ENCODE peak calls at places on chromosome 1, in eight cellular contexts. One of them, this sample, is unnamed.

GRCh38 chr1:9929431-9930385 is 13.5 kb downstream of the LZIC start:
- DNase-seq in astrocyte: no peak
- DNase-seq in cardiac fibroblast: no peak
- DNase-seq in RWPE1: no peak
- DNase-seq in astrocyte of the spinal cord: no peak
- DNase-seq in tibial artery: peak
- DNase-seq in lower leg skin: peak
- DNase-seq in endothelial cell: peak
- DNase-seq in this sample: no peak

GRCh38 chr1:89721351-89721750 is 88.4 kb downstream of the LRRC8C start:
- DNase-seq in tibial artery: no peak
- DNase-seq in endothelial cell: no peak
- DNase-seq in lower leg skin: no peak
- DNase-seq in astrocyte: peak
- DNase-seq in RWPE1: peak
- DNase-seq in cardiac fibroblast: peak
- DNase-seq in astrocyte of the spinal cord: peak
- DNase-seq in this sample: no peak

GRCh38 chr1:223046011-223046410 is 97.0 kb downstream of the TLR5 start:
- DNase-seq in lower leg skin: no peak
- DNase-seq in cardiac fibroblast: no peak
- DNase-seq in endothelial cell: no peak
- DNase-seq in tibial artery: no peak
- DNase-seq in RWPE1: no peak
- DNase-seq in astrocyte: no peak
- DNase-seq in astrocyte of the spinal cord: no peak
- DNase-seq in this sample: no peak

GRCh38 chr1:7293702-7294630 is 477.1 kb upstream of the VAMP3 start:
- DNase-seq in RWPE1: no peak
- DNase-seq in lower leg skin: peak
- DNase-seq in astrocyte of the spinal cord: no peak
- DNase-seq in astrocyte: no peak
- DNase-seq in endothelial cell: no peak
- DNase-seq in cardiac fibroblast: no peak
- DNase-seq in tibial artery: no peak
- DNase-seq in this sample: peak

GRCh38 chr1:74767490-74767889 is 34.5 kb downstream of the TYW3 start:
- DNase-seq in cardiac fibroblast: peak
- DNase-seq in RWPE1: peak
- DNase-seq in endothelial cell: peak
- DNase-seq in astrocyte of the spinal cord: no peak
- DNase-seq in lower leg skin: no peak
- DNase-seq in astrocyte: no peak
- DNase-seq in tibial artery: no peak
- DNase-seq in this sample: no peak

GRCh38 chr1:37931148-37931492 is 15.7 kb downstream of the INPP5B start:
- DNase-seq in cardiac fibroblast: no peak
- DNase-seq in astrocyte of the spinal cord: no peak
- DNase-seq in lower leg skin: no peak
- DNase-seq in astrocyte: no peak
- DNase-seq in endothelial cell: no peak
- DNase-seq in tibial artery: no peak
- DNase-seq in RWPE1: no peak
- DNase-seq in this sample: no peak

GRCh38 chr1:35062518-35063196 is 16.5 kb upstream of the ZMYM1 start:
- DNase-seq in RWPE1: no peak
- DNase-seq in cardiac fibroblast: peak
- DNase-seq in tibial artery: no peak
- DNase-seq in astrocyte: peak
- DNase-seq in lower leg skin: no peak
- DNase-seq in astrocyte of the spinal cord: peak
- DNase-seq in endothelial cell: no peak
- DNase-seq in this sample: no peak

GRCh38 chr1:248702714-248703113 is at the start of gene OR14I1:
- DNase-seq in astrocyte of the spinal cord: no peak
- DNase-seq in tibial artery: no peak
- DNase-seq in astrocyte: no peak
- DNase-seq in cardiac fibroblast: no peak
- DNase-seq in RWPE1: no peak
- DNase-seq in endothelial cell: no peak
- DNase-seq in lower leg skin: no peak
- DNase-seq in this sample: no peak

GRCh38 chr1:110340207-110340468 is 961 bp downstream of the RBM15 start:
- DNase-seq in cardiac fibroblast: peak
- DNase-seq in tibial artery: peak
- DNase-seq in RWPE1: no peak
- DNase-seq in lower leg skin: no peak
- DNase-seq in astrocyte: no peak
- DNase-seq in astrocyte of the spinal cord: no peak
- DNase-seq in endothelial cell: no peak
- DNase-seq in this sample: no peak

GRCh38 chr1:171366099-171366498 is 52.1 kb downstream of the FMO4 start:
- DNase-seq in astrocyte: no peak
- DNase-seq in astrocyte of the spinal cord: no peak
- DNase-seq in endothelial cell: no peak
- DNase-seq in tibial artery: no peak
- DNase-seq in RWPE1: no peak
- DNase-seq in cardiac fibroblast: peak
- DNase-seq in lower leg skin: no peak
- DNase-seq in this sample: no peak

GRCh38 chr1:79012500-79012899 is 6.0 kb upstream of the ADGRL4 start:
- DNase-seq in lower leg skin: no peak
- DNase-seq in endothelial cell: no peak
- DNase-seq in tibial artery: no peak
- DNase-seq in astrocyte of the spinal cord: no peak
- DNase-seq in astrocyte: no peak
- DNase-seq in cardiac fibroblast: no peak
- DNase-seq in RWPE1: no peak
- DNase-seq in this sample: no peak

GRCh38 chr1:28395181-28395580 is 25.6 kb downstream of the PHACTR4 start:
- DNase-seq in cardiac fibroblast: peak
- DNase-seq in lower leg skin: no peak
- DNase-seq in astrocyte of the spinal cord: no peak
- DNase-seq in astrocyte: peak
- DNase-seq in RWPE1: no peak
- DNase-seq in tibial artery: no peak
- DNase-seq in endothelial cell: no peak
- DNase-seq in this sample: no peak

GRCh38 chr1:213987876-213988638 is at the start of gene PROX1:
- DNase-seq in astrocyte of the spinal cord: peak
- DNase-seq in RWPE1: peak
- DNase-seq in cardiac fibroblast: peak
- DNase-seq in astrocyte: peak
- DNase-seq in lower leg skin: peak
- DNase-seq in tibial artery: peak
- DNase-seq in endothelial cell: peak
- DNase-seq in this sample: peak

GRCh38 chr1:207691006-207691405 is 46.1 kb downstream of the CR1L start:
- DNase-seq in astrocyte of the spinal cord: no peak
- DNase-seq in RWPE1: no peak
- DNase-seq in endothelial cell: no peak
- DNase-seq in lower leg skin: no peak
- DNase-seq in tibial artery: no peak
- DNase-seq in astrocyte: no peak
- DNase-seq in cardiac fibroblast: no peak
- DNase-seq in this sample: no peak

GRCh38 chr1:25651824-25652741 is 35.5 kb downstream of the MAN1C1 start:
- DNase-seq in endothelial cell: no peak
- DNase-seq in RWPE1: no peak
- DNase-seq in tibial artery: peak
- DNase-seq in astrocyte: no peak
- DNase-seq in astrocyte of the spinal cord: no peak
- DNase-seq in cardiac fibroblast: no peak
- DNase-seq in lower leg skin: peak
- DNase-seq in this sample: peak

GRCh38 chr1:38733761-38734160 is 125.8 kb downstream of the RRAGC start:
- DNase-seq in tibial artery: no peak
- DNase-seq in astrocyte of the spinal cord: no peak
- DNase-seq in RWPE1: peak
- DNase-seq in astrocyte: no peak
- DNase-seq in lower leg skin: no peak
- DNase-seq in endothelial cell: no peak
- DNase-seq in cardiac fibroblast: no peak
- DNase-seq in this sample: no peak

GRCh38 chr1:24872446-24872845 is 57.6 kb downstream of the RUNX3 start:
- DNase-seq in RWPE1: no peak
- DNase-seq in cardiac fibroblast: no peak
- DNase-seq in astrocyte: no peak
- DNase-seq in tibial artery: peak
- DNase-seq in endothelial cell: no peak
- DNase-seq in lower leg skin: peak
- DNase-seq in astrocyte of the spinal cord: no peak
- DNase-seq in this sample: peak

GRCh38 chr1:193338194-193338593 is 151.8 kb upstream of the B3GALT2 start:
- DNase-seq in endothelial cell: no peak
- DNase-seq in cardiac fibroblast: peak
- DNase-seq in astrocyte: peak
- DNase-seq in tibial artery: no peak
- DNase-seq in astrocyte of the spinal cord: peak
- DNase-seq in RWPE1: peak
- DNase-seq in lower leg skin: no peak
- DNase-seq in this sample: no peak

GRCh38 chr1:205317311-205317917 is 4.1 kb downstream of the NUAK2 start:
- DNase-seq in lower leg skin: peak
- DNase-seq in astrocyte of the spinal cord: peak
- DNase-seq in tibial artery: peak
- DNase-seq in endothelial cell: no peak
- DNase-seq in RWPE1: peak
- DNase-seq in cardiac fibroblast: peak
- DNase-seq in astrocyte: peak
- DNase-seq in this sample: no peak
- TF ChIP-seq CTCF in lower leg skin: no peak
- TF ChIP-seq CTCF in astrocyte of the spinal cord: peak
- TF ChIP-seq CTCF in tibial artery: no peak
- TF ChIP-seq CTCF in endothelial cell: no peak
- TF ChIP-seq CTCF in RWPE1: no peak
- TF ChIP-seq CTCF in cardiac fibroblast: no peak
- TF ChIP-seq CTCF in astrocyte: no peak
- TF ChIP-seq CTCF in this sample: no peak

DNA sequence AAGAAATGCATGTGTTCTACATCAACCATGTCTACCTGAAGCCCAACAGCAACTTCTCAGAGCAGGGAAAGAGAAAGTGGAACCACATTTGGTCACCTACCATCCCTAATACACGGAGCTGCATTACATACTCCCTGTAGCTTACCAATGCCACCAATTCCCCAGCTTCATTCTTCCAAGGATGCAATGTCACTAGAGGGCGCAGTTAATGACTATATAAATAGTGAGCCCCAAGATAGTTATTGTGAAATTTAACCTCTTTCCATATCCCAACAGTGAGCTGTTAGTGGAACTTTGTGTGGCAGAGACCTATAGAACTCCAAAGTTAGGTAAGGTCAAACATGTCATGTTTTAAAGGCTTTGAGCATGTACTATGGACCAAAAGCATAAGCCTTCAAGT is 618.3 kb downstream of the SMYD3 start:
- DNase-seq in cardiac fibroblast: peak
- DNase-seq in tibial artery: no peak
- DNase-seq in astrocyte: peak
- DNase-seq in astrocyte of the spinal cord: peak
- DNase-seq in RWPE1: no peak
- DNase-seq in lower leg skin: no peak
- DNase-seq in endothelial cell: peak
- DNase-seq in this sample: no peak
- TF ChIP-seq CTCF in cardiac fibroblast: peak
- TF ChIP-seq CTCF in tibial artery: no peak
- TF ChIP-seq CTCF in astrocyte: peak
- TF ChIP-seq CTCF in astrocyte of the spinal cord: peak
- TF ChIP-seq CTCF in RWPE1: no peak
- TF ChIP-seq CTCF in lower leg skin: no peak
- TF ChIP-seq CTCF in endothelial cell: peak
- TF ChIP-seq CTCF in this sample: peak

GRCh38 chr1:150579110-150579954 is at the start of gene MCL1:
- DNase-seq in astrocyte: peak
- DNase-seq in RWPE1: peak
- DNase-seq in endothelial cell: peak
- DNase-seq in astrocyte of the spinal cord: peak
- DNase-seq in lower leg skin: peak
- DNase-seq in cardiac fibroblast: peak
- DNase-seq in tibial artery: peak
- DNase-seq in this sample: peak
- TF ChIP-seq CTCF in astrocyte: no peak
- TF ChIP-seq CTCF in RWPE1: no peak
- TF ChIP-seq CTCF in endothelial cell: no peak
- TF ChIP-seq CTCF in astrocyte of the spinal cord: no peak
- TF ChIP-seq CTCF in lower leg skin: no peak
- TF ChIP-seq CTCF in cardiac fibroblast: no peak
- TF ChIP-seq CTCF in tibial artery: no peak
- TF ChIP-seq CTCF in this sample: no peak

GRCh38 chr1:157370698-157371097 is 181.6 kb downstream of the FCRL5 start:
- DNase-seq in endothelial cell: no peak
- DNase-seq in astrocyte of the spinal cord: no peak
- DNase-seq in astrocyte: no peak
- DNase-seq in tibial artery: no peak
- DNase-seq in RWPE1: no peak
- DNase-seq in lower leg skin: no peak
- DNase-seq in cardiac fibroblast: no peak
- DNase-seq in this sample: no peak

GRCh38 chr1:157371826-157372225 is 180.5 kb downstream of the FCRL5 start:
- DNase-seq in RWPE1: no peak
- DNase-seq in astrocyte of the spinal cord: no peak
- DNase-seq in endothelial cell: no peak
- DNase-seq in lower leg skin: no peak
- DNase-seq in tibial artery: no peak
- DNase-seq in astrocyte: no peak
- DNase-seq in cardiac fibroblast: no peak
- DNase-seq in this sample: no peak

GRCh38 chr1:157368363-157368762 is 184.0 kb downstream of the FCRL5 start:
- DNase-seq in endothelial cell: no peak
- DNase-seq in tibial artery: no peak
- DNase-seq in astrocyte of the spinal cord: no peak
- DNase-seq in RWPE1: no peak
- DNase-seq in astrocyte: no peak
- DNase-seq in lower leg skin: no peak
- DNase-seq in cardiac fibroblast: no peak
- DNase-seq in this sample: no peak

GRCh38 chr1:157371211-157371610 is 181.1 kb downstream of the FCRL5 start:
- DNase-seq in astrocyte: no peak
- DNase-seq in tibial artery: no peak
- DNase-seq in RWPE1: no peak
- DNase-seq in astrocyte of the spinal cord: no peak
- DNase-seq in endothelial cell: no peak
- DNase-seq in lower leg skin: no peak
- DNase-seq in cardiac fibroblast: no peak
- DNase-seq in this sample: no peak

DNA sequence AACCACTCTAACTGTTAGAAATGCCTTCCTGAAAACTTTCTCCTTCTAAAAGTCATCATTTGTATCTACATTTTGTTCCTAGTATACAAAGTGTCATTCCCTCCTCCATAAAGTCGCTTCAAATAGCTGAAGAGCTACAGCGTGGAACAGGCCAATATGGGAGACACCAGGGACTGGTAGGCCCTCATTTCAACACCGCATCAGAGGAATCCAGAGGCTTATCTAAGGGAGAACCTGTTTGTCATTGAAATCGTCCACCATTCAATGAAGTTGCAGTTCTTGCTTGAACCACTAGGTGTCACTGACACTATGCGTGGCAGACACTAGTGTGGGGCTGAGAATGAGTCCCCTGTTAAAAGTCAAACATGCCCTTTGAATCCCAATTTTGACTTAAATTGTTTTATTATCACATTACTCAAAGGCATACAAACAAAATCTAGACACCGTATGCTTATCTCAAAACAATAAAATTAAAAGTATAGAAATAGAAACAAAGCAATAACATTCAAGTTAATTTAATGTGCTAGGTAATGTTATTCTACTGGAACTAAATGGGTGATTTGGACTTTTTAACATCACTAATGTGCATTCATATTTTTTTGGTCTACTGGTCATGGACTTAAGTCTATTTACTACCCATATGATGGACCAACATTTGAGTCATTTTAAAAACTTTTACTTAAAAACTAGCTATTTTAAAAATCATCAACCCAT is 182.3 kb downstream of the FCRL5 start:
- DNase-seq in astrocyte of the spinal cord: peak
- DNase-seq in cardiac fibroblast: peak
- DNase-seq in endothelial cell: peak
- DNase-seq in RWPE1: peak
- DNase-seq in astrocyte: no peak
- DNase-seq in tibial artery: no peak
- DNase-seq in lower leg skin: no peak
- DNase-seq in this sample: no peak
- TF ChIP-seq CTCF in astrocyte of the spinal cord: peak
- TF ChIP-seq CTCF in cardiac fibroblast: peak
- TF ChIP-seq CTCF in endothelial cell: peak
- TF ChIP-seq CTCF in RWPE1: peak
- TF ChIP-seq CTCF in astrocyte: peak
- TF ChIP-seq CTCF in tibial artery: peak
- TF ChIP-seq CTCF in lower leg skin: no peak
- TF ChIP-seq CTCF in this sample: peak

This sample was measured in type B pancreatic cell.